ENCODE peak calls at places on chromosomes 12 and 14, in nine cellular contexts. X, A, W, K, Z, U, G, P and M are unnamed samples. For H3K4me1, the result is how much of the 10 kb centered on the place peaks cover.

GRCh38 chr12:130286041-130286440 is 51.6 kb upstream of the PIWIL1 start:
- DNase-seq in X (no peak), A (no peak), W (peak), K (no peak), Z (no peak), U (no peak), G (no peak), P (no peak), M (no peak)

GRCh38 chr14:23056257-23056955 is 914 bp downstream of the CDH24 start:
- DNase-seq in X (peak), A (peak), W (peak), K (peak), Z (peak), U (peak), G (no peak), P (peak), M (no peak)

GRCh38 chr14:93967637-93968250 is 8.6 kb downstream of the ASB2 start:
- DNase-seq in X (no peak), A (no peak), W (no peak), K (no peak), Z (no peak), U (no peak), G (no peak), P (no peak), M (no peak)

GRCh38 chr12:111503116-111503515 is 96.0 kb downstream of the ATXN2 start:
- DNase-seq in X (no peak), A (peak), W (no peak), K (no peak), Z (no peak), U (no peak), G (no peak), P (no peak), M (no peak)

GRCh38 chr12:116442981-116443380 is 116.2 kb upstream of the MAP1LC3B2 start:
- DNase-seq in X (no peak), A (peak), W (no peak), K (no peak), Z (no peak), U (no peak), G (no peak), P (no peak), M (no peak)

GRCh38 chr12:80183939-80184338 is 84.6 kb downstream of the OTOGL start:
- DNase-seq in X (no peak), A (peak), W (no peak), K (no peak), Z (no peak), U (no peak), G (no peak), P (no peak), M (no peak)

GRCh38 chr14:104268725-104269436 is 130.5 kb downstream of the KIF26A start:
- DNase-seq in X (no peak), A (no peak), W (peak), K (peak), Z (no peak), U (no peak), G (no peak), P (no peak), M (no peak)

GRCh38 chr14:106766145-106766544 is 1239.8 kb downstream of the TMEM121 start:
- DNase-seq in X (no peak), A (no peak), W (no peak), K (no peak), Z (no peak), U (no peak), G (no peak), P (peak), M (no peak)

GRCh38 chr12:57852620-57853509 is 6.3 kb upstream of the CTDSP2 start:
- DNase-seq in X (no peak), A (no peak), W (peak), K (no peak), Z (no peak), U (peak), G (no peak), P (no peak), M (no peak)

GRCh38 chr12:108442077-108442476 is 73.0 kb upstream of the FICD start:
- DNase-seq in X (no peak), A (no peak), W (peak), K (no peak), Z (no peak), U (no peak), G (no peak), P (no peak), M (no peak)

GRCh38 chr12:51872689-51872981 is 15.3 kb upstream of the ANKRD33 start:
- DNase-seq in X (no peak), A (no peak), W (no peak), K (no peak), Z (no peak), U (no peak), G (no peak), P (no peak), M (no peak)

DNA sequence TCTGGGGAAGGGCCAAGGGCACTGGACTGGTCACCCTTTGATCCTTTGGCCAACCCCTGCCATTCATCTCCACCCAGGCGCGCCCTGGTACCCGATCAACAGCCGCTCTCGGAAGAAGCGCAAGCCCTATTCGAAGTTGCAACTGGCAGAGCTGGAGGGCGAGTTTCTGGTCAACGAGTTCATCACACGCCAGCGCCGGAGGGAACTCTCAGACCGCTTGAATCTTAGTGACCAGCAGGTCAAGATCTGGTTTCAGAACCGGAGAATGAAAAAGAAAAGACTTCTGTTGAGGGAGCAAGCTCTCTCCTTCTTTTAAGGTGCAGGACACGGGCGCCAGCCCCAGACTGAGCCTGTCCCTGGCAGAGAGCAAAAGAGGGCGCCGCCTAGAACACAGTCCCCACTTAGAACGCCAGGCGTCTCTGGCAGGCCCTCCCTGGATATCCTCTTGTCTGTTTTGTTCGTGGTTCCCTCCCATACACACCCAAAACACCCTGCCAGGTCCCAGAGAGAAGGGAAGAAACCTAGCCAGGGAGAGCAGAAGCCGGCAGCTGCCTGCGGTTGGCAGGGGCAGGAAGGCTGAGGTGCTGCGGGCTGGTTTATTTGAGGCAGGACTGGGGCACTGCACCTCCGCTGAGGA is 1.7 kb downstream of the HOXC12 start:
- DNase-seq in X (no peak), A (no peak), W (peak), K (no peak), Z (no peak), U (no peak), G (no peak), P (peak), M (no peak)
- TF ChIP-seq CTCF in X (no peak), A (no peak), W (no peak), K (no peak), Z (no peak), U (no peak), G (no peak), P (no peak), M (no peak)

DNA sequence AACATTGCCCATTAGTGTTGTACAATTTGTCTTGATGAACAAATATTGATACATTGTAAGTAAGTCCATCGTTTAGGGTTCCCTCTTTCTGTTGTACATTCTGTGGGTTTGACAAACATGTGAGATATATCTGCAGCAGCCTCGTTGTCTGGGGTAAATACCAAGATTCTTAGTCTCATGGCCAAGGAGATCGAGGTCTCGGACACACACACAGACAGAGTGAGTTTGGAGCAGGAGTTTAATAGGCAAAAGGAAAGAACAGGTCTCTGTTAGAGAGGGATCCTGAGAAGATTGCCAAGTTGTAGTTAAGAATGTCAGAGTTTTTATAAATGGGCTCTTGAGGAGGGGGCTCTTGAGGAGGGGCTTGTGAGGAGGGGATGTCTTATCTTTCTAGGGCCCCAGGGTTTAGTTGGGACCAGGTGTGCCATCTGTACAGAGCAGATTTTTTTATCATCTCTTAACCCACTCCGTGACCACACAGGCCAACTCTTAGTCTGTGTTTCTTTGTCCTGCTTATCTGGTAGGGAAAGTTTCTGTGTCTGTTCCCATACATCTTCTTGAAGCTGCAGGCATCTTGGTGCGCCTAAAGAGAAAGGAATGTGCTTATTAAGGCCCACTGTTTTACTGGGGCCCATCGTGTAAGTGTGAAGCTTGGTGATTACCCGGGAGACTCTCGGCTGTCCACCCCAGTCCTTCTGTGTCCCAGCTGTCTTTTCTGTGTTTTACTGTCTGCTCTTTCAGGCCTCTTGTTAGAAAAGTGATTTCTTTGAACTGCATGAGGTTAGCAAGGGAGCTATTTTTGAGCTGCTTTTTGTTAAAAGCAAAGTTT is 22.5 kb upstream of the CLEC2D start:
- DNase-seq in X (peak), A (peak), W (peak), K (no peak), Z (peak), U (no peak), G (no peak), P (peak), M (no peak)
- H3K4me1 ChIP-seq in X (under half), A (under half), W (under half), K (under half), Z (under half), U (under half), G (under half), P (half or more), M (under half)

DNA sequence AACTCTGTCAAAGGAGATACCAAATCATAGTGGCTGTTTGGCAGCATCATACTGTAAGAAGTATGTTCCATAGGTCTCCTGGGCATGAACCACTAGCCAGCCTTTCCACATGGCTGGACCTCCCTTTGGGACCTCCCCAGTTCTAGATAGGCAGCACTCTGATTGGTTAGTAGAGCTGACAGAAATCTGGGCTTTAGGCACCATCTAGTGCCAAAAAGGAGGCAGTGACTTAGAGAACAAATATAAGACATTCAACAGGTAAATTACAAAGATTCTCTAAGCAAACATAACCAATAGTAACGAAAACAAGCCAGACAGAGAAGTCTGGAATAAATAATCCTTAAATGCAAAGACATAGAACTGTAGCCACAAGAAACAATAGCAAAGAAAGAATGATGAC is 148.0 kb upstream of the PDE3A start:
- DNase-seq in X (peak), A (peak), W (no peak), K (no peak), Z (no peak), U (no peak), G (no peak), P (no peak), M (no peak)
- TF ChIP-seq CTCF in X (peak), A (peak), W (peak), K (no peak), Z (no peak), U (peak), G (no peak), P (peak), M (no peak)

GRCh38 chr14:95156765-95157194 is 549 bp downstream of the DICER1 start:
- DNase-seq in X (peak), A (peak), W (no peak), K (peak), Z (peak), U (peak), G (peak), P (peak), M (no peak)
- H3K4me1 ChIP-seq in X (under half), A (under half), W (under half), K (half or more), Z (under half), U (under half), G (under half), P (under half), M (half or more)

DNA sequence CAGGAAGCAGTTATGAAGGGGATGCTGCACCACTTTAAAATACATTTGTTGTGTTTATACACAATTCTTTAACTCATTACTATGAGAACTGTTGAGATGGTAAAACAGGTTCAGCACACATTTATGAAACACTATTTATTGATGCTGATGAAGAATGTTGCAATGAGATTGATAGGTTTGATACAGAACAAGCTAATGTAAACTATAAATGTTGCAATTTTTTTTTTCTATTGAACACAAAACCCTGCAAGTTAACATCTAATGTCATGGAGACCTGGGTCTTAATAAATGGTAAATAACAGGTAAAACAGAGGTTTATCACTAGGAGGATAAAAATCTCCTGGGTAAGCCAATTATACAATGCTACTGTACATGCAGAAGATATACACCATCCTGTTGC is 857.6 kb downstream of the FSCB start:
- DNase-seq in X (no peak), A (no peak), W (no peak), K (no peak), Z (no peak), U (no peak), G (no peak), P (no peak), M (no peak)
- TF ChIP-seq CTCF in X (no peak), A (no peak), W (no peak), K (no peak), Z (no peak), U (no peak), G (no peak), P (no peak), M (no peak)

GRCh38 chr12:7006639-7007038 is 11.6 kb downstream of the LPCAT3 start:
- DNase-seq in X (no peak), A (no peak), W (no peak), K (no peak), Z (no peak), U (no peak), G (no peak), P (no peak), M (no peak)
- H3K4me1 ChIP-seq in X (under half), A (under half), W (under half), K (half or more), Z (under half), U (half or more), G (under half), P (under half), M (under half)

DNA sequence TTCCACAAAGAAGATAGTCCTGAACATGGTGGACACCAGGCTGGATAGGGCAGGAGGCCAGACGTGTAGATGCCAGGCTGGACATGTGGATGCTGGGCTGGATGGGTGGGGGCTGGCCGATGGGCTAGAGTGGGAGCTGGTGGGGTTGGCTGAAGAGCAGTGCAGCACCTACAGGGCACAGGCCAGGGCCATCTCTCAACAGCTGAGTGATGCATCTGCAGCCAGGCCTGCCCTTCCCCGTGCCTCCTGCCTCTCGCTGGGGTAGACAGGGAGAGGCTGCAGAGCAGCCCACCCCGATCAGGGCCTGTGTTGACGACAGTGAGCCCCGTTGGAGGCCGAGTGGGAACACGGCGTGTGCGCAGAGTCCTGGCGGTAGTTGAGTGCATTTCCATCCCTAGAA is 39.3 kb downstream of the EP400 start:
- DNase-seq in X (no peak), A (no peak), W (peak), K (no peak), Z (no peak), U (no peak), G (no peak), P (no peak), M (no peak)
- TF ChIP-seq CTCF in X (no peak), A (no peak), W (no peak), K (no peak), Z (no peak), U (no peak), G (no peak), P (no peak), M (no peak)

DNA sequence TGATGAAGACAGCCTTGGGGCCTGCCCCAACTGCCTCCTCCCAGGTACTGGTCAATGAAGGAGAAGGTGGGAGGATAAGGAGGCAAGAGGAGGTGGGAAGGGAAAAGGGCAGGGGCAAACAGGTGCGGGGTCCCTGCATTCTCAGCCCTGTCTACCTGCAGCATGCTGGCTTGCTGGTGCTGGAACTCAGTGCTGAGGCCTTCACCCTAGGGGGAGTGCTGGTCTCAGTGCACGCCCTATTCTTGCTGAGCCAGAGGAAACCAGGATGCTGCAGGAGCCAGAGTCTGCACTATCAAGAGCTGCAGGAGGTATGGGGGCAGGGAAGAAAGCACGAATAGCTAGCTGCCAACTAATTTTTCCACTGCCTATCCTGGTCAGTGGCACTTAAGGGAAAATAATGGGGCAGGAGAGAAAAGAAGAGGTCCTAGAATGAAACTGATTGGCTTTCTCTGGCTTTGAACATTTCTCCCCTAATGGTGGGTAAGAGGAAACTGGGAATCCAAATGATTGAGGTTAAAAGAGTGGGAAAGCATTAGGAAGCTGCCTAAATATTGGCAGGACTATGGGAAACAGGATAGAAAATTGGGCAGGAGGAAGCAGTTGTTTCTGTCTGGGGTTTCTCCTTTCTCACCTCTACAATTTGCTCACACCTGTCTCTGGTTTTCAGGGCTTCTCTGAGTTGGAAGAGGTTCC is 1.8 kb downstream of the TMEM253 start:
- DNase-seq in X (no peak), A (no peak), W (peak), K (no peak), Z (no peak), U (no peak), G (no peak), P (no peak), M (no peak)
- H3K4me1 ChIP-seq in X (under half), A (under half), W (under half), K (half or more), Z (half or more), U (half or more), G (half or more), P (half or more), M (under half)

GRCh38 chr14:96727980-96728717 is 69.0 kb upstream of the VRK1 start:
- DNase-seq in X (no peak), A (no peak), W (no peak), K (no peak), Z (no peak), U (no peak), G (no peak), P (no peak), M (no peak)
- TF ChIP-seq CTCF in X (no peak), A (no peak), W (no peak), K (no peak), Z (no peak), U (no peak), G (no peak), P (no peak), M (no peak)